ENCODE peak calls at places on chromosome 3, in seven cellular contexts. E is tibial nerve, T is mucosa of descending colon, V is astrocyte of the spinal cord, Z is hepatocyte, O is endothelial cell, I is fibroblast of pulmonary artery. U is an unnamed sample.

GRCh38 chr3:111819912-111820311 is 39.2 kb upstream of the PHLDB2 start:
- DNase-seq in V (no peak), I (no peak), E (no peak), T (no peak), Z (no peak), O (no peak), U (no peak)

GRCh38 chr3:17852217-17852616 is 109.8 kb upstream of the TBC1D5 start:
- DNase-seq in V (no peak), E (no peak), Z (no peak), I (no peak), O (no peak), T (no peak), U (no peak)

GRCh38 chr3:190528721-190529120 is 14.8 kb downstream of the IL1RAP start:
- DNase-seq in V (no peak), O (no peak), T (no peak), I (no peak), E (no peak), Z (no peak), U (no peak)

GRCh38 chr3:71752911-71753715 is 542 bp upstream of the GPR27 start:
- DNase-seq in T (no peak), E (no peak), O (peak; percentile 14), V (no peak), Z (no peak), I (no peak), U (no peak)

GRCh38 chr3:98657429-98657828 is 64.0 kb upstream of the CPOX start:
- DNase-seq in O (peak; percentile 15), Z (peak; percentile 65), T (peak; percentile 51), I (no peak), V (no peak), E (no peak), U (no peak)

GRCh38 chr3:5240740-5241139 is 53.2 kb downstream of the EDEM1 start:
- DNase-seq in T (no peak), O (no peak), I (no peak), Z (no peak), V (no peak), E (no peak), U (no peak)

GRCh38 chr3:124686028-124686670 is 44.1 kb upstream of the UMPS start:
- DNase-seq in I (no peak), T (no peak), V (no peak), O (no peak), Z (no peak), E (no peak), U (no peak)

GRCh38 chr3:114464548-114464947 is 170.7 kb downstream of the TIGIT start:
- DNase-seq in T (no peak), I (no peak), O (no peak), Z (no peak), E (no peak), V (no peak), U (no peak)

GRCh38 chr3:182052360-182052759 is 340.6 kb downstream of the SOX2 start:
- DNase-seq in T (no peak), E (no peak), I (no peak), Z (no peak), V (no peak), O (no peak), U (no peak)

GRCh38 chr3:183317886-183318845 is 65.1 kb downstream of the B3GNT5 start:
- DNase-seq in V (peak; percentile 65), O (no peak), Z (no peak), T (no peak), E (no peak), I (peak; percentile 37), U (no peak)

GRCh38 chr3:79515072-79515471 is 252.7 kb downstream of the ROBO1 start:
- DNase-seq in Z (no peak), T (no peak), E (no peak), I (peak; percentile 92), V (peak; percentile 22), O (no peak), U (no peak)

GRCh38 chr3:125154800-125155269 is 57.7 kb downstream of the SLC12A8 start:
- DNase-seq in I (no peak), T (no peak), Z (no peak), V (no peak), E (no peak), O (no peak), U (no peak)

GRCh38 chr3:32399030-32399620 is 7.5 kb downstream of the CMTM7 start:
- DNase-seq in Z (peak; percentile 67), V (peak; percentile 68), T (no peak), E (no peak), O (peak; percentile 43), I (peak; percentile 81), U (no peak)

GRCh38 chr3:127747751-127748521 is 74.4 kb downstream of the MGLL start:
- DNase-seq in O (no peak), I (peak; percentile 68), T (peak; percentile 74), Z (peak; percentile 34), V (peak; percentile 92), E (peak; percentile 71), U (peak; percentile 92)

GRCh38 chr3:30964612-30965011 is 70.2 kb upstream of the GADL1 start:
- DNase-seq in I (no peak), E (no peak), V (no peak), Z (no peak), T (no peak), O (no peak), U (no peak)

GRCh38 chr3:54045416-54045815 is 76.9 kb upstream of the CACNA2D3 start:
- DNase-seq in Z (no peak), V (no peak), T (no peak), E (no peak), O (no peak), I (peak; percentile 62), U (no peak)

GRCh38 chr3:148360046-148360445 is 337.7 kb upstream of the AGTR1 start:
- DNase-seq in Z (no peak), T (no peak), I (peak; percentile 29), V (peak; percentile 43), E (no peak), O (no peak), U (no peak)

GRCh38 chr3:49263490-49263889 is 13.5 kb downstream of the C3orf62 start:
- DNase-seq in T (no peak), O (no peak), I (peak; percentile 40), V (no peak), Z (no peak), E (no peak), U (no peak)

GRCh38 chr3:194271459-194272035 is 79.6 kb downstream of the CPN2 start:
- DNase-seq in V (peak; percentile 14), O (no peak), I (no peak), E (no peak), T (no peak), Z (no peak), U (peak; percentile 95)

GRCh38 chr3:194270627-194271458 is 80.3 kb downstream of the CPN2 start:
- DNase-seq in E (peak; percentile 80), Z (peak; percentile 64), T (peak; percentile 65), I (peak; percentile 72), O (no peak), V (peak; percentile 55), U (peak; percentile 92)

GRCh38 chr3:194268659-194269487 is 82.3 kb downstream of the CPN2 start:
- DNase-seq in V (no peak), Z (no peak), I (no peak), O (no peak), E (no peak), T (no peak), U (peak; percentile 56)

GRCh38 chr3:194267744-194268658 is 83.1 kb downstream of the CPN2 start:
- DNase-seq in E (no peak), Z (no peak), I (peak; percentile 99), V (peak; percentile 22), T (no peak), O (no peak), U (peak; percentile 80)

GRCh38 chr3:194269610-194270145 is 81.5 kb downstream of the CPN2 start:
- DNase-seq in T (peak; percentile 83), V (peak; percentile 68), O (no peak), E (peak; percentile 60), Z (peak; percentile 37), I (peak; percentile 96), U (peak; percentile 92)
- TF ChIP-seq CTCF in T (no peak), V (peak; percentile 45), O (peak; percentile 28), E (peak; percentile 18), Z (peak; percentile 26), I (peak; percentile 67), U (peak; percentile 27)

GRCh38 chr3:39707314-39707909 is 102.0 kb upstream of the MYRIP start:
- DNase-seq in T (no peak), I (peak; percentile 69), Z (peak; percentile 65), V (peak; percentile 53), E (no peak), O (peak; percentile 26), U (no peak)
- TF ChIP-seq CTCF in T (no peak), I (peak; percentile 80), Z (peak; percentile 63), V (peak; percentile 72), E (peak; percentile 49), O (peak; percentile 81), U (peak; percentile 21)

GRCh38 chr3:179415377-179415776 is 35.9 kb downstream of the GNB4 start:
- DNase-seq in Z (no peak), E (no peak), O (no peak), T (no peak), V (no peak), I (no peak), U (no peak)

GRCh38 chr3:179414804-179415203 is 36.5 kb downstream of the GNB4 start:
- DNase-seq in T (no peak), Z (no peak), O (no peak), V (no peak), E (no peak), I (no peak), U (no peak)

GRCh38 chr3:179410999-179411398 is 40.3 kb downstream of the GNB4 start:
- DNase-seq in E (no peak), Z (no peak), V (no peak), O (no peak), I (no peak), T (no peak), U (no peak)

DNA sequence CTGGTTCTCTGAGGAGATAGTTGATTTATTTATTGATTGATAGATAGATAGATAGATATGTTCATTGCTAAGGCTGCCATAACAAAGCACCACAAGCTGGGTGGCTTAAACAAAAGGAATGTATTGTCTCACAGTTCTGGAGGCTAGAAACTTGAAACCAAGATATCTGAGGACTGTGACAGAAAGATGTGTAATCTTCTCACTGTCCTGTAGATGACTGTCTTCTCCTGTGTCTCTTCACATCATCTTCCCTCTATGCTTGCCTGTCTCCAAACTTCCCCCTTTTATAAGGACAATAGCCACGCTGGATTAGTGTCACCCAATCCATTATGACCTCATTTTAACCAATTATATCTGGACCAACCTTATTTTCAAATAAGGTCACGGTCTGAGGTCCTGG is 41.0 kb downstream of the GNB4 start:
- DNase-seq in I (peak; percentile 8), E (no peak), T (no peak), V (peak; percentile 12), O (no peak), Z (no peak), U (no peak)
- TF ChIP-seq CTCF in I (no peak), E (no peak), T (no peak), V (no peak), O (no peak), Z (no peak), U (no peak)

GRCh38 chr3:107524214-107525100 is 1.7 kb downstream of the BBX start:
- DNase-seq in T (peak; percentile 74), O (peak; percentile 55), E (peak; percentile 39), I (peak; percentile 57), V (peak; percentile 51), Z (peak; percentile 77), U (peak; percentile 73)

GRCh38 chr3:107525954-107526305 is 3.2 kb downstream of the BBX start:
- DNase-seq in I (no peak), T (no peak), E (no peak), V (no peak), O (no peak), Z (no peak), U (no peak)

GRCh38 chr3:107523361-107524213 is 825 bp downstream of the BBX start:
- DNase-seq in I (peak; percentile 56), E (peak; percentile 19), O (peak; percentile 54), Z (peak; percentile 75), V (peak; percentile 51), T (no peak), U (peak; percentile 81)

GRCh38 chr3:107522510-107523360 is at the start of gene BBX:
- DNase-seq in V (peak; percentile 99), E (peak; percentile 94), I (peak; percentile 98), O (peak; percentile 85), Z (peak; percentile 90), T (peak; percentile 93), U (peak; percentile 97)

GRCh38 chr3:107525101-107525953 is 2.6 kb downstream of the BBX start:
- DNase-seq in E (no peak), V (peak; percentile 33), I (peak; percentile 20), Z (peak; percentile 31), O (peak; percentile 25), T (peak; percentile 62), U (peak; percentile 74)
- TF ChIP-seq CTCF in E (no peak), V (no peak), I (no peak), Z (no peak), O (no peak), T (no peak), U (no peak)

U was measured in coronary artery.